ENCODE peak calls at places on chromosomes 1 and 21, in five cellular contexts. G, X, H, J and I are unnamed samples.

GRCh38 chr1:198179556-198179981 is 22.8 kb downstream of the NEK7 start:
- DNase-seq in G (no peak), X (peak; percentile 74), J (no peak), H (no peak), I (no peak)

GRCh38 chr1:211577826-211578639 is 928 bp downstream of the SLC30A1 start:
- DNase-seq in G (peak; percentile 66), J (peak; percentile 69), H (peak; percentile 41), X (peak; percentile 56), I (peak; percentile 90)

GRCh38 chr1:167460836-167461235 is 57.5 kb downstream of the CD247 start:
- DNase-seq in X (no peak), G (no peak), H (peak; percentile 6), J (no peak), I (no peak)

GRCh38 chr1:162265983-162266382 is 110.7 kb downstream of the SPATA46 start:
- DNase-seq in H (no peak), X (no peak), G (no peak), J (no peak), I (no peak)

GRCh38 chr1:179310271-179310670 is 16.7 kb downstream of the SOAT1 start:
- DNase-seq in H (no peak), G (peak; percentile 79), X (peak; percentile 79), J (no peak), I (peak; percentile 15)

GRCh38 chr1:220045356-220046051 is 801 bp downstream of the EPRS1 start:
- DNase-seq in G (peak; percentile 30), J (peak; percentile 25), X (no peak), H (no peak), I (no peak)

GRCh38 chr1:45047032-45047431 is 35.0 kb downstream of the UROD start:
- DNase-seq in G (peak; percentile 7), H (no peak), J (no peak), X (no peak), I (no peak)

GRCh38 chr1:158100498-158100897 is 80.2 kb upstream of the CD1D start:
- DNase-seq in X (no peak), H (no peak), G (no peak), J (no peak), I (no peak)

GRCh38 chr1:172823534-172823933 is 164.6 kb downstream of the FASLG start:
- DNase-seq in J (no peak), G (peak; percentile 91), H (no peak), X (peak; percentile 68), I (no peak)

GRCh38 chr1:182839209-182840065 is at the start of gene DHX9:
- DNase-seq in J (peak; percentile 94), G (peak; percentile 91), H (peak; percentile 81), X (peak; percentile 85), I (peak; percentile 100)

GRCh38 chr21:45542667-45543370 is 579 bp upstream of the SLC19A1 start:
- DNase-seq in H (no peak), J (no peak), G (no peak), X (no peak), I (peak; percentile 43)

GRCh38 chr1:64686828-64687724 is 57.8 kb upstream of the RAVER2 start:
- DNase-seq in G (peak; percentile 81), H (peak; percentile 57), X (peak; percentile 65), J (peak; percentile 22), I (peak; percentile 73)

GRCh38 chr1:31655756-31656155 is 11.1 kb upstream of the PEF1 start:
- DNase-seq in J (no peak), G (no peak), H (no peak), X (no peak), I (no peak)

GRCh38 chr1:2042830-2043773 is 7.1 kb upstream of the PRKCZ start:
- DNase-seq in J (no peak), G (no peak), H (peak; percentile 2), X (no peak), I (no peak)

GRCh38 chr1:31614538-31615005 is 2.9 kb upstream of the HCRTR1 start:
- DNase-seq in X (no peak), G (no peak), J (no peak), H (no peak), I (no peak)

GRCh38 chr1:96214982-96215381 is 506.6 kb upstream of the PTBP2 start:
- DNase-seq in G (peak; percentile 14), H (no peak), X (no peak), J (no peak), I (no peak)

GRCh38 chr1:52264530-52265115 is 101.4 kb downstream of the CC2D1B start:
- DNase-seq in X (no peak), G (peak; percentile 33), J (no peak), H (no peak), I (peak; percentile 13)

GRCh38 chr1:54487571-54488050 is 60.4 kb upstream of the ACOT11 start:
- DNase-seq in G (no peak), H (peak; percentile 16), X (no peak), J (no peak), I (peak; percentile 45)

GRCh38 chr1:240739139-240739538 is 127.2 kb upstream of the GREM2 start:
- DNase-seq in X (no peak), G (peak; percentile 34), H (no peak), J (no peak), I (peak; percentile 27)

GRCh38 chr1:220924331-220924730 is 45.1 kb downstream of the HLX start:
- DNase-seq in J (no peak), H (no peak), X (no peak), G (peak; percentile 13), I (no peak)

GRCh38 chr1:180580237-180580636 is 21.5 kb downstream of the OVAAL start:
- DNase-seq in H (no peak), X (peak; percentile 25), J (no peak), G (peak; percentile 66), I (peak; percentile 44)

GRCh38 chr1:213989740-213990472 is 2.1 kb downstream of the PROX1 start:
- DNase-seq in H (no peak), X (no peak), G (no peak), J (no peak), I (no peak)

GRCh38 chr1:29200905-29201594 is 19.4 kb upstream of the SRSF4 start:
- DNase-seq in G (no peak), J (no peak), H (no peak), X (peak; percentile 50), I (no peak)

GRCh38 chr1:7069888-7070287 is 284.6 kb downstream of the CAMTA1 start:
- DNase-seq in H (no peak), G (no peak), X (no peak), J (no peak), I (peak; percentile 37)

GRCh38 chr1:206442101-206442500 is 28.2 kb upstream of the IKBKE start:
- DNase-seq in J (no peak), G (peak; percentile 56), H (no peak), X (peak; percentile 70), I (peak; percentile 71)

GRCh38 chr1:40372658-40373322 is 737 bp upstream of the SMAP2 start:
- DNase-seq in G (no peak), J (no peak), H (no peak), X (no peak), I (no peak)

GRCh38 chr1:234545512-234546386 is 64.2 kb downstream of the IRF2BP2 start:
- DNase-seq in H (no peak), G (no peak), X (peak; percentile 44), J (no peak), I (no peak)

GRCh38 chr1:156882543-156882942 is 11.0 kb upstream of the PEAR1 start:
- DNase-seq in J (no peak), G (no peak), H (no peak), X (no peak), I (no peak)

GRCh38 chr1:41482906-41483895 is 1.3 kb downstream of the EDN2 start:
- DNase-seq in H (no peak), G (no peak), J (no peak), X (no peak), I (no peak)

GRCh38 chr1:164768045-164768402 is 209.0 kb downstream of the PBX1 start:
- DNase-seq in J (no peak), G (peak; percentile 44), X (peak; percentile 32), H (no peak), I (no peak)

GRCh38 chr1:40966411-40966810 is 13.1 kb upstream of the CTPS1 start:
- DNase-seq in G (no peak), X (no peak), H (no peak), J (no peak), I (no peak)